ENCODE peak calls at places on chromosomes 12 and 14, in seven cellular contexts. X, P, T, C, M, K and G are unnamed samples. For H3K4me1, the result is how much of the 10 kb centered on the place peaks cover.

GRCh38 chr12:130049666-130050065 is 112.6 kb upstream of the FZD10 start:
- DNase-seq in X (no peak), P (no peak), T (no peak), C (no peak), M (no peak), K (no peak), G (no peak)

GRCh38 chr14:53742226-53742607 is 214.4 kb downstream of the BMP4 start:
- DNase-seq in X (no peak), P (peak), T (no peak), C (no peak), M (no peak), K (no peak), G (no peak)

GRCh38 chr12:107653519-107653918 is 32.1 kb upstream of the PWP1 start:
- DNase-seq in X (no peak), P (no peak), T (no peak), C (no peak), M (no peak), K (no peak), G (no peak)

GRCh38 chr12:122062832-122063690 is 15.5 kb upstream of the MLXIP start:
- DNase-seq in X (peak), P (peak), T (no peak), C (peak), M (no peak), K (peak), G (no peak)

GRCh38 chr12:52612431-52613290 is 5.7 kb downstream of the KRT73 start:
- DNase-seq in X (no peak), P (no peak), T (no peak), C (no peak), M (no peak), K (no peak), G (no peak)

GRCh38 chr14:73995977-73996378 is 23.1 kb downstream of the ENTPD5 start:
- DNase-seq in X (no peak), P (no peak), T (no peak), C (no peak), M (no peak), K (peak), G (no peak)

GRCh38 chr12:125434936-125435443 is 369.8 kb downstream of the AACS start:
- DNase-seq in X (no peak), P (no peak), T (no peak), C (no peak), M (peak), K (no peak), G (no peak)

GRCh38 chr12:91574391-91574790 is 391.8 kb upstream of the DCN start:
- DNase-seq in X (no peak), P (no peak), T (no peak), C (no peak), M (no peak), K (no peak), G (no peak)

GRCh38 chr12:122889658-122890561 is 6.0 kb downstream of the VPS37B start:
- DNase-seq in X (no peak), P (no peak), T (no peak), C (no peak), M (no peak), K (no peak), G (no peak)

GRCh38 chr12:44497044-44497443 is 379.1 kb downstream of the NELL2 start:
- DNase-seq in X (no peak), P (no peak), T (no peak), C (no peak), M (no peak), K (no peak), G (no peak)

GRCh38 chr12:6970096-6970527 is 352 bp downstream of the PHB2 start:
- DNase-seq in X (no peak), P (no peak), T (no peak), C (no peak), M (no peak), K (peak), G (no peak)

GRCh38 chr12:96206957-96207356 is 12.8 kb downstream of the ELK3 start:
- DNase-seq in X (no peak), P (no peak), T (no peak), C (no peak), M (no peak), K (no peak), G (no peak)

GRCh38 chr14:105486974-105487448 is 325 bp downstream of the CRIP1 start:
- DNase-seq in X (no peak), P (no peak), T (peak), C (no peak), M (no peak), K (no peak), G (no peak)

GRCh38 chr12:57837779-57838562 is 8.6 kb downstream of the CTDSP2 start:
- DNase-seq in X (no peak), P (no peak), T (no peak), C (no peak), M (no peak), K (no peak), G (no peak)

GRCh38 chr12:100468126-100468525 is 5.5 kb upstream of the NR1H4 start:
- DNase-seq in X (no peak), P (no peak), T (no peak), C (no peak), M (no peak), K (no peak), G (no peak)

GRCh38 chr12:77837876-77838291 is 7.2 kb downstream of the NAV3 start:
- DNase-seq in X (no peak), P (no peak), T (no peak), C (no peak), M (no peak), K (no peak), G (no peak)

GRCh38 chr14:51236314-51236713 is 3.7 kb upstream of the TMX1 start:
- DNase-seq in X (no peak), P (no peak), T (no peak), C (no peak), M (no peak), K (no peak), G (no peak)

GRCh38 chr12:116525418-116526001 is 33.7 kb upstream of the MAP1LC3B2 start:
- DNase-seq in X (no peak), P (peak), T (no peak), C (no peak), M (no peak), K (no peak), G (no peak)

GRCh38 chr14:99118946-99119345 is 153.1 kb downstream of the BCL11B start:
- DNase-seq in X (no peak), P (no peak), T (peak), C (no peak), M (no peak), K (no peak), G (no peak)

GRCh38 chr14:64711039-64711438 is 6.8 kb downstream of the PLEKHG3 start:
- DNase-seq in X (no peak), P (no peak), T (no peak), C (no peak), M (no peak), K (no peak), G (no peak)

GRCh38 chr12:12010277-12011031 is 60.3 kb upstream of the BCL2L14 start:
- DNase-seq in X (peak), P (no peak), T (no peak), C (no peak), M (peak), K (no peak), G (no peak)

GRCh38 chr12:53577941-53578352 is 48.2 kb downstream of the ATF7 start:
- DNase-seq in X (no peak), P (no peak), T (no peak), C (no peak), M (peak), K (no peak), G (no peak)

GRCh38 chr12:30197392-30198047 is 413.8 kb upstream of the TMTC1 start:
- DNase-seq in X (no peak), P (no peak), T (no peak), C (no peak), M (no peak), K (no peak), G (no peak)

GRCh38 chr14:102776761-102777710 is at the start of gene TRAF3:
- DNase-seq in X (peak), P (no peak), T (no peak), C (peak), M (no peak), K (no peak), G (no peak)

GRCh38 chr14:43677581-43677980 is 829.5 kb downstream of the FSCB start:
- DNase-seq in X (no peak), P (no peak), T (no peak), C (no peak), M (no peak), K (no peak), G (no peak)

GRCh38 chr14:55721353-55721752 is 141.3 kb downstream of the KTN1 start:
- DNase-seq in X (no peak), P (peak), T (no peak), C (no peak), M (no peak), K (no peak), G (no peak)

GRCh38 chr12:9334026-9334692 is 126.0 kb upstream of the PZP start:
- DNase-seq in X (no peak), P (no peak), T (no peak), C (no peak), M (no peak), K (peak), G (no peak)

GRCh38 chr12:110316861-110317260 is 35.8 kb downstream of the ATP2A2 start:
- DNase-seq in X (no peak), P (no peak), T (no peak), C (no peak), M (no peak), K (no peak), G (no peak)

GRCh38 chr12:115411121-115411520 is 727.1 kb upstream of the TBX3 start:
- DNase-seq in X (no peak), P (no peak), T (no peak), C (no peak), M (no peak), K (no peak), G (no peak)

GRCh38 chr12:93990832-93991748 is 157.3 kb upstream of the PLXNC1 start:
- DNase-seq in X (peak), P (no peak), T (peak), C (peak), M (no peak), K (peak), G (no peak)

GRCh38 chr12:118025168-118025567 is 8.7 kb downstream of the RFC5 start:
- DNase-seq in X (no peak), P (no peak), T (no peak), C (no peak), M (no peak), K (no peak), G (no peak)

GRCh38 chr14:105060751-105061427 is 4.3 kb downstream of the GPR132 start:
- DNase-seq in X (peak), P (no peak), T (no peak), C (no peak), M (no peak), K (no peak), G (no peak)

GRCh38 chr12:78887008-78887407 is 22.4 kb downstream of the SYT1 start:
- DNase-seq in X (no peak), P (peak), T (no peak), C (no peak), M (no peak), K (peak), G (peak)

GRCh38 chr12:112096070-112096469 is 12.5 kb downstream of the NAA25 start:
- DNase-seq in X (no peak), P (no peak), T (no peak), C (no peak), M (peak), K (no peak), G (no peak)

DNA sequence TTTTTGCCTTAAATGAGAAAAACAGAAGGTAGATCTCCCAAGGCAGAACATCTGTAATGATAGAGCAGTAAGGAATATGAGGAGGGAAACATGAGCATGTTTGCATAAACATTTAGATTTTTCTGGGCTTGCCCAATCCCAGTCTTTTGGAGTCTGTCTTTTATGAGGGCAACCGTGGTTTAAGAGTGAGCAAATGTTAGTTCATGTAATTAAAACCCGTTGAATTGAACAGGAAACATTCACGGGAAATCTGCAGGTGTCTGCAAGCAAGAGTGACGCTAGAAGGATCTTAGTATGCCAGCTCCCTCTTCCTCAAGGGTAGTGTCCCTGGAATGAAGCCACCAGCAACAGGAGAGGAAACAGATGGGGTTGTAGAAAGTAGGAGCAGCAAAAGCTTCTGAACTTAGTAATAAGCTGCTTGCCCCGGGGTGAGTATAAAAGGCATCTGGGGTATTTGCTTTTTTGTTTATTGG is 79.4 kb downstream of the ARF6 start:
- DNase-seq in X (no peak), P (no peak), T (no peak), C (no peak), M (no peak), K (no peak), G (peak)
- H3K4me1 ChIP-seq in X (under half), P (half or more), T (under half), C (under half), M (under half), K (half or more), G (half or more)

GRCh38 chr12:26327975-26328635 is 132.7 kb downstream of the SSPN start:
- DNase-seq in X (no peak), P (no peak), T (no peak), C (no peak), M (no peak), K (no peak), G (no peak)
- TF ChIP-seq SIN3A in X (no peak), P (no peak), T (no peak), C (no peak), M (no peak), K (no peak), G (no peak)

GRCh38 chr12:18750087-18750486 is 12.2 kb downstream of the CAPZA3 start:
- DNase-seq in X (no peak), P (no peak), T (no peak), C (no peak), M (no peak), K (no peak), G (no peak)

GRCh38 chr12:18747960-18748359 is 10.0 kb downstream of the CAPZA3 start:
- DNase-seq in X (no peak), P (no peak), T (no peak), C (no peak), M (no peak), K (no peak), G (no peak)

GRCh38 chr12:18752280-18752920 is 14.5 kb downstream of the CAPZA3 start:
- DNase-seq in X (no peak), P (no peak), T (no peak), C (peak), M (no peak), K (no peak), G (no peak)

GRCh38 chr12:18751866-18752265 is 13.9 kb downstream of the CAPZA3 start:
- DNase-seq in X (no peak), P (no peak), T (no peak), C (no peak), M (no peak), K (no peak), G (no peak)

DNA sequence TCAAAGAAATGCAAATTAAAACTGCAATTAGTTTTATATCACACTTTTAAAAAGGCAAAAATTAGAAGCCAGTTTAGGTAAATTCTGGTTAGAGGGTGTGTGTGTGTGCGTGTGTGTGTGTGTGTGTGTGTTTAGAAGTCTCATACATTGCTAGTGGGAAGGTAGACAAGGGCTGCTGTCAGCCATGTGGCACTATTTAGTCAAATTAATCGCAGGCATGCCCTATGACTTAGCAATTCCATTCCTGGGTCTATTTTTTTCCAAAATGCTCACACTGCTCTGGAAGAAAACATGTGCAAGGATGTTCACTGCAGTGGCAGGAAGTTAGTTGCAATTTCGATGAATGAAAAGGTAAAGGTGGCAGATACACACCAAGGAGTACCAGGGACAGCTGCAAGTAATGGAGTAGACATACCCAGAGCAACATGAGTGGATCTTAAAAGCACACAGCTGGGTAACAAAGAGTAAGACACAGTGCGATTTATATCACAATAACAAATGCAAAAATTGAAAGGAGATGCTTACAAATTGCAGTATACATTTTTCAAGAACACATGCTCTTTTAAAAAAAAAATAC is 11.6 kb downstream of the CAPZA3 start:
- DNase-seq in X (no peak), P (no peak), T (no peak), C (no peak), M (no peak), K (no peak), G (no peak)
- H3K4me1 ChIP-seq in X (under half), P (under half), T (under half), C (under half), M (under half), K (under half), G (under half)

GRCh38 chr12:4787965-4788364 is 67.8 kb downstream of the GALNT8 start:
- DNase-seq in X (no peak), P (no peak), T (no peak), C (no peak), M (no peak), K (no peak), G (no peak)
- TF ChIP-seq SIN3A in X (no peak), P (no peak), T (no peak), C (no peak), M (no peak), K (no peak), G (no peak)

DNA sequence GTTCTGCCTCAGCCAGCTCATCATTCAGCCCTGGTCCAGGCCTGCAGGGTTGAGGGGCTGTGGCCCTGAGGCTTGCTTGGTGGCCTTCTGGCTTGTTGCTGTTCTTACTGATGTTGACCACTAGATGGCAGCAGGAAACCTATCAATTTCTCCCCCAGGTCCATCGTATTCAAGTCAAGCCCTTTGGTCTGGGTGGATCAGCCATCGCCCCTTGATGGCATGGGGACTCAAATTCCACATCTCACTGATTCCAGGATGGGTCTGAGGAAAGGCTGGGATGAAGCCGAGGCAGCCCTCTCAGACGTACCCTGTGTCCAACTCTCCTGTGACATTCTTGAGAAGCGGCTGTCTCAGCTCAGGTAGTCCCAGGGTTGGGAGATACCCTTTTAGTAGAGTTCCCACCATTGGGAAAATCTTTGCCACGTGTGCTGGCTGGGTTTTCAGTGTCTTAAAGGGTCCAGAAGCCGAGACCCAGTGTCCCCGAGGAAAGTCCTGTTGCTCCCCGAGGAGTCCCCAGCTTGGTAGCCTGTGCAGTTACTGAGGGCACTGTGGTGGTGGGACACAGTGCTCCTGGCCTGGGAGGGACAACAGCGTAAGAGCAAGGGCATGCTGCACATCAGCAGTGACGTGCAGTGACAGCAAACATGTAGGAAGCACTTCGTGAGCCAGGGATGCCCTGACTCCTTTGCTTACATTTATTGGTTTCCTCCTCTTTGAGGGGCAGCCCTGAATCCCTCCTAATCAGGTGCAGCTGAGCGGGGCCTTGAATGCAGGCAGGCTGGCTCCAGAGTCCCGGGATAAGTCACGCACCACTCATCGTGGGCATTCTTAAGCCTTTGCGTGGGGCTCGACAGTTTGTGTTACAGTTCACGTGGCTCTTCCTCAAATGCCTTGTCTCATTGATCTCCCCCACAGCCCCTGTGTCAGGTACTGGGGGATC is 58.6 kb downstream of the TSPAN9 start:
- DNase-seq in X (peak), P (peak), T (peak), C (peak), M (peak), K (peak), G (peak)
- H3K4me1 ChIP-seq in X (under half), P (under half), T (under half), C (under half), M (under half), K (under half), G (under half)

GRCh38 chr12:22728989-22729388 is 104.0 kb downstream of the ETNK1 start:
- DNase-seq in X (no peak), P (no peak), T (no peak), C (no peak), M (no peak), K (no peak), G (no peak)

GRCh38 chr12:22731231-22731630 is 106.3 kb downstream of the ETNK1 start:
- DNase-seq in X (no peak), P (no peak), T (no peak), C (no peak), M (no peak), K (no peak), G (no peak)

GRCh38 chr12:22733756-22734155 is 108.8 kb downstream of the ETNK1 start:
- DNase-seq in X (no peak), P (no peak), T (no peak), C (no peak), M (no peak), K (no peak), G (no peak)

GRCh38 chr12:22729898-22730443 is 105.0 kb downstream of the ETNK1 start:
- DNase-seq in X (no peak), P (no peak), T (no peak), C (no peak), M (no peak), K (no peak), G (no peak)

GRCh38 chr12:22729431-22729830 is 104.5 kb downstream of the ETNK1 start:
- DNase-seq in X (no peak), P (no peak), T (no peak), C (no peak), M (no peak), K (no peak), G (no peak)
- TF ChIP-seq SIN3A in X (no peak), P (no peak), T (no peak), C (no peak), M (no peak), K (no peak), G (no peak)

DNA sequence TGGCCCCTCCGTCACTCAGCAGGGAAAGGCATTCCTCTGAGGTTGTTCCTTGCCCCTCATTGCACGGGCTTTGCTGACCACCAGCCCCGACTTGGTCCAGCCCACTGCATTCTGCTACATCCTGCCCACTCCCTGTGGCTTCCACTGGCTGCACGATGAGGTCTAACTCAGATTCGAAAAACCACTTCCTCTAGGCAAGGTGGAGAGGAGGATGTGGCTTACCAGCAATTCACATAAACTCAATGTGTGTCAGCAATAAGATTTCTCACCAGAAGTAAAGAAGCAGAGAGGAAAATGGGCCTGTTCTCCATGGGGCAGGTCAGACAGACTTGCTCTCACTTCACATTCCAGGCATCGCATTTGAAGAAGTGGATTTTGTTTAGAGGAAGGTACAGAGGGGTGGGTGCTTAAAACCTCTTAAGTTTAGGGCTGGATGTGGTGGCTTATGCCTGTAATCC is 14.7 kb downstream of the GPR68 start:
- DNase-seq in X (no peak), P (no peak), T (no peak), C (no peak), M (peak), K (no peak), G (no peak)
- H3K4me1 ChIP-seq in X (under half), P (under half), T (under half), C (under half), M (half or more), K (under half), G (under half)